ENCODE peak calls at places on chromosomes 4 and X, in ten cellular contexts. H, V, L, D, Q, R, S, K, Y and M are unnamed samples.

GRCh38 chr4:43132010-43132582 is 239.6 kb downstream of the GRXCR1 start:
- DNase-seq in H (peak), V (no peak), L (peak), D (peak), Q (peak), R (peak), S (peak), K (peak), Y (peak), M (peak)

GRCh38 chr4:126986828-126987227 is 645.9 kb upstream of the INTU start:
- DNase-seq in H (no peak), V (no peak), L (no peak), D (no peak), Q (no peak), R (no peak), S (peak), K (peak), Y (peak), M (no peak)

GRCh38 chr4:96531836-96532235 is 691.9 kb downstream of the PDHA2 start:
- DNase-seq in H (no peak), V (no peak), L (no peak), D (no peak), Q (no peak), R (no peak), S (no peak), K (no peak), Y (no peak), M (no peak)

GRCh38 chr4:87853108-87853507 is 20.3 kb downstream of the MEPE start:
- DNase-seq in H (peak), V (no peak), L (peak), D (no peak), Q (peak), R (no peak), S (peak), K (peak), Y (peak), M (peak)

GRCh38 chr4:158163941-158164665 is 8.7 kb downstream of the GASK1B start:
- DNase-seq in H (no peak), V (no peak), L (no peak), D (no peak), Q (no peak), R (no peak), S (no peak), K (no peak), Y (no peak), M (no peak)

GRCh38 chr4:102869569-102870227 is 906 bp downstream of the CISD2 start:
- DNase-seq in H (no peak), V (peak), L (no peak), D (no peak), Q (peak), R (peak), S (no peak), K (no peak), Y (no peak), M (peak)

GRCh38 chr4:107913283-107913899 is 18.0 kb upstream of the CYP2U1 start:
- DNase-seq in H (peak), V (no peak), L (peak), D (no peak), Q (peak), R (peak), S (peak), K (peak), Y (peak), M (peak)

GRCh38 chrX:48826876-48827653 is 752 bp downstream of the ERAS start:
- DNase-seq in H (no peak), V (no peak), L (no peak), D (no peak), Q (no peak), R (no peak), S (no peak), K (no peak), Y (no peak), M (no peak)

GRCh38 chrX:100296183-100296753 is 113.8 kb downstream of the PCDH19 start:
- DNase-seq in H (no peak), V (no peak), L (no peak), D (no peak), Q (no peak), R (no peak), S (no peak), K (no peak), Y (no peak), M (no peak)

GRCh38 chr4:108224628-108225053 is 55.9 kb upstream of the LEF1 start:
- DNase-seq in H (no peak), V (no peak), L (no peak), D (no peak), Q (peak), R (no peak), S (peak), K (peak), Y (peak), M (no peak)

GRCh38 chrX:101956556-101956955 is 24.7 kb upstream of the ZMAT1 start:
- DNase-seq in H (no peak), V (no peak), L (no peak), D (no peak), Q (no peak), R (no peak), S (no peak), K (no peak), Y (no peak), M (no peak)

GRCh38 chr4:6906046-6906445 is 3.6 kb upstream of the TBC1D14 start:
- DNase-seq in H (no peak), V (no peak), L (no peak), D (no peak), Q (no peak), R (no peak), S (no peak), K (no peak), Y (no peak), M (no peak)

GRCh38 chrX:64184396-64184795 is 21.1 kb downstream of the AMER1 start:
- DNase-seq in H (no peak), V (no peak), L (no peak), D (no peak), Q (no peak), R (no peak), S (no peak), K (no peak), Y (no peak), M (no peak)

GRCh38 chr4:156749791-156750403 is 221.7 kb downstream of the PDGFC start:
- DNase-seq in H (no peak), V (no peak), L (no peak), D (no peak), Q (no peak), R (no peak), S (peak), K (peak), Y (peak), M (no peak)

GRCh38 chrX:7159132-7159861 is 11.3 kb upstream of the PUDP start:
- DNase-seq in H (no peak), V (no peak), L (no peak), D (no peak), Q (no peak), R (no peak), S (no peak), K (peak), Y (peak), M (peak)

GRCh38 chrX:653316-653715 is 22.7 kb downstream of the SHOX start:
- DNase-seq in H (no peak), V (no peak), L (no peak), D (no peak), Q (no peak), R (no peak), S (peak), K (no peak), Y (no peak), M (no peak)

GRCh38 chr4:97720869-97721432 is 422.3 kb downstream of the STPG2 start:
- DNase-seq in H (no peak), V (no peak), L (no peak), D (no peak), Q (peak), R (peak), S (peak), K (no peak), Y (peak), M (peak)

GRCh38 chrX:71103110-71103983 is 3.2 kb downstream of the CXorf65 start:
- DNase-seq in H (no peak), V (peak), L (no peak), D (peak), Q (peak), R (no peak), S (peak), K (peak), Y (no peak), M (peak)

GRCh38 chrX:80578518-80579105 is 158.4 kb downstream of the TENT5D start:
- DNase-seq in H (peak), V (no peak), L (peak), D (no peak), Q (peak), R (peak), S (peak), K (peak), Y (peak), M (peak)

GRCh38 chrX:14997271-14997670 is 124.0 kb downstream of the MOSPD2 start:
- DNase-seq in H (no peak), V (no peak), L (no peak), D (no peak), Q (no peak), R (no peak), S (no peak), K (no peak), Y (no peak), M (no peak)

GRCh38 chr4:54231419-54232150 is 2.5 kb downstream of the PDGFRA start:
- DNase-seq in H (no peak), V (no peak), L (peak), D (peak), Q (no peak), R (no peak), S (peak), K (peak), Y (peak), M (no peak)